ENCODE peak calls at places on chromosomes 13 and 19, in four cellular contexts. One of them, this sample, is unnamed.

GRCh38 chr19:18223860-18224524 is 2.2 kb downstream of the PDE4C start:
- DNase-seq in fibroblast of mammary gland: no peak
- DNase-seq in EL: peak; percentile 23
- DNase-seq in HCT116: peak; percentile 49
- DNase-seq in this sample: no peak

GRCh38 chr13:44546164-44546563 is 30.0 kb downstream of the TSC22D1 start:
- DNase-seq in HCT116: no peak
- DNase-seq in EL: no peak
- DNase-seq in fibroblast of mammary gland: no peak
- DNase-seq in this sample: no peak

GRCh38 chr19:49409441-49410029 is 13.7 kb downstream of the PTH2 start:
- DNase-seq in HCT116: no peak
- DNase-seq in fibroblast of mammary gland: no peak
- DNase-seq in EL: no peak
- DNase-seq in this sample: no peak

GRCh38 chr19:898663-899062 is 5.4 kb downstream of the RNU6-9 start:
- DNase-seq in fibroblast of mammary gland: no peak
- DNase-seq in HCT116: no peak
- DNase-seq in EL: no peak
- DNase-seq in this sample: no peak

GRCh38 chr13:28035146-28035782 is 46.8 kb upstream of the URAD start:
- DNase-seq in EL: peak; percentile 15
- DNase-seq in HCT116: peak; percentile 22
- DNase-seq in fibroblast of mammary gland: no peak
- DNase-seq in this sample: peak; percentile 13

GRCh38 chr13:31545616-31546015 is 193.7 kb upstream of the RXFP2 start:
- DNase-seq in EL: peak; percentile 55
- DNase-seq in fibroblast of mammary gland: peak; percentile 66
- DNase-seq in HCT116: no peak
- DNase-seq in this sample: no peak

GRCh38 chr13:25192936-25193335 is 20.8 kb upstream of the AMER2 start:
- DNase-seq in EL: no peak
- DNase-seq in HCT116: no peak
- DNase-seq in fibroblast of mammary gland: no peak
- DNase-seq in this sample: no peak

GRCh38 chr19:17872251-17873001 is 681 bp downstream of the SLC5A5 start:
- DNase-seq in HCT116: no peak
- DNase-seq in EL: no peak
- DNase-seq in fibroblast of mammary gland: no peak
- DNase-seq in this sample: no peak

GRCh38 chr19:18908917-18909619 is 10.1 kb downstream of the COPE start:
- DNase-seq in EL: no peak
- DNase-seq in fibroblast of mammary gland: no peak
- DNase-seq in HCT116: no peak
- DNase-seq in this sample: no peak